ENCODE peak calls at places on chromosomes 12 and 14, in nine cellular contexts. T is AG10803; H is OCI-LY7; Z is CD8-positive, alpha-beta T cell; S is K562; A is fibroblast of pulmonary artery; Y is heart right ventricle; O is body of pancreas; N is GM12864. F is an unnamed sample.
A peak's percentile ranks its signal among the peaks of the same experiment; 100 is the strongest.

GRCh38 chr12:53454710-53455109 is 2.8 kb downstream of the PCBP2 start:
- DNase-seq in T (no peak), H (no peak), Z (no peak), S (no peak), A (no peak), Y (no peak), O (no peak), N (no peak), F (no peak)

GRCh38 chr14:103867523-103867953 is 20.2 kb upstream of the PPP1R13B start:
- DNase-seq in T (no peak), H (no peak), Z (no peak), S (no peak), A (no peak), Y (peak; percentile 71), O (peak; percentile 93), N (no peak), F (peak; percentile 77)

GRCh38 chr12:3088251-3088650 is 11.1 kb downstream of the TSPAN9 start:
- DNase-seq in T (no peak), H (no peak), Z (no peak), S (no peak), A (no peak), Y (no peak), O (no peak), N (no peak), F (no peak)

GRCh38 chr12:26863515-26863914 is 30.5 kb upstream of the ITPR2 start:
- DNase-seq in T (no peak), H (peak; percentile 50), Z (no peak), S (no peak), A (no peak), Y (no peak), O (no peak), N (no peak), F (no peak)

GRCh38 chr12:96240656-96241055 is 46.5 kb downstream of the ELK3 start:
- DNase-seq in T (peak; percentile 72), H (no peak), Z (no peak), S (no peak), A (no peak), Y (no peak), O (no peak), N (no peak), F (no peak)

GRCh38 chr12:44582521-44582920 is 293.6 kb downstream of the NELL2 start:
- DNase-seq in T (no peak), H (no peak), Z (no peak), S (no peak), A (no peak), Y (no peak), O (no peak), N (no peak), F (no peak)

GRCh38 chr12:8822298-8822697 is at the start of gene A2ML1:
- DNase-seq in T (no peak), H (no peak), Z (no peak), S (no peak), A (no peak), Y (no peak), O (no peak), N (no peak), F (no peak)

GRCh38 chr12:3186546-3187237 is 109.5 kb downstream of the TSPAN9 start:
- DNase-seq in T (no peak), H (no peak), Z (no peak), S (no peak), A (no peak), Y (no peak), O (no peak), N (no peak), F (no peak)

GRCh38 chr12:106841471-106842302 is 67.2 kb downstream of the RIC8B start:
- DNase-seq in T (peak; percentile 46), H (peak; percentile 62), Z (no peak), S (peak; percentile 68), A (peak; percentile 72), Y (peak; percentile 55), O (peak; percentile 52), N (peak; percentile 5), F (no peak)

GRCh38 chr14:94379291-94380224 is 8.8 kb downstream of the SERPINA1 start:
- DNase-seq in T (no peak), H (no peak), Z (no peak), S (no peak), A (no peak), Y (no peak), O (no peak), N (no peak), F (no peak)

DNA sequence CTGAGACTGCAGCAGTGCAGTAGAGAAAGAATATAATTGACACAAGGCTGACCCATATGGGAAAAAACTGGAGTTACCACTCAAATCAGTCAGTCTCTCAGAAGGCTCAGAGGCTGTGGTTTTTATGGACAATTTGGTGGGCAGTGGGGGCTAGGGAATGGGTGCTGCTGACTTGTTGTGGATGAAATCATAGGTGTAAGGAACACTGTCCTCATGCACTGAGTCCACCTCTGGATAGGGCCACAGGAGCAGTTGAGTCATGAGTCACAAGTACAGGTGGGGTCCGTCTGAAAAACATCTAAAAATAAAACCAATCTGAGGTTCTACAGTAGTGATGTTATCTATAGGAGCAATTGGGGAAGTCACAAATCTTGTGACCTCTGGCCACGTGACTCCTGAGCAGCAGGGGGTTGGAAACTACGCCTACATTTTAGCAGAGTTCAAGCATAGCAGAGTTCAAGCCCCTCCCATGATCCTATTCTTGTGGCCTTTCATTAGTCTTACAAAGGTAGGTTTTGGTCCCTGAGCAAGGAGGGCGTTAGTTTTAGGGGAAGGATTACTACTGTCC is 18.1 kb upstream of the SGPP1 start:
- DNase-seq in T (no peak), H (peak; percentile 80), Z (no peak), S (peak; percentile 18), A (no peak), Y (no peak), O (no peak), N (peak; percentile 87), F (no peak)
- TF ChIP-seq CTCF in T (no peak), H (no peak), Z (no peak), S (no peak), A (no peak), Y (no peak), O (no peak), N (peak; percentile 1), F (no peak)

GRCh38 chr12:6363330-6364036 is 11.9 kb downstream of the SCNN1A start:
- DNase-seq in T (peak; percentile 59), H (peak; percentile 72), Z (peak; percentile 81), S (peak; percentile 85), A (peak; percentile 64), Y (peak; percentile 72), O (peak; percentile 87), N (no peak), F (peak; percentile 82)

GRCh38 chr12:6361834-6362233 is 13.5 kb downstream of the SCNN1A start:
- DNase-seq in T (no peak), H (no peak), Z (no peak), S (no peak), A (peak; percentile 43), Y (no peak), O (no peak), N (no peak), F (peak; percentile 56)

GRCh38 chr12:6363010-6363329 is 12.4 kb downstream of the SCNN1A start:
- DNase-seq in T (no peak), H (no peak), Z (no peak), S (no peak), A (no peak), Y (no peak), O (no peak), N (no peak), F (no peak)

GRCh38 chr12:6362383-6362782 is 13.0 kb downstream of the SCNN1A start:
- DNase-seq in T (no peak), H (no peak), Z (no peak), S (no peak), A (no peak), Y (no peak), O (no peak), N (no peak), F (no peak)

GRCh38 chr12:6364037-6364360 is 11.4 kb downstream of the SCNN1A start:
- DNase-seq in T (no peak), H (no peak), Z (no peak), S (no peak), A (no peak), Y (peak; percentile 59), O (no peak), N (no peak), F (peak; percentile 57)
- H3K4me3 ChIP-seq in T (peak overlapping the region; percentile 76), H (no peak overlapping the region), Z (peak overlapping the region; percentile 94), S (peak overlapping the region; percentile 56), A (no peak overlapping the region), Y (peak overlapping the region; percentile 39), O (peak overlapping the region; percentile 62), N (no peak overlapping the region), F (peak overlapping the region; percentile 74)

DNA sequence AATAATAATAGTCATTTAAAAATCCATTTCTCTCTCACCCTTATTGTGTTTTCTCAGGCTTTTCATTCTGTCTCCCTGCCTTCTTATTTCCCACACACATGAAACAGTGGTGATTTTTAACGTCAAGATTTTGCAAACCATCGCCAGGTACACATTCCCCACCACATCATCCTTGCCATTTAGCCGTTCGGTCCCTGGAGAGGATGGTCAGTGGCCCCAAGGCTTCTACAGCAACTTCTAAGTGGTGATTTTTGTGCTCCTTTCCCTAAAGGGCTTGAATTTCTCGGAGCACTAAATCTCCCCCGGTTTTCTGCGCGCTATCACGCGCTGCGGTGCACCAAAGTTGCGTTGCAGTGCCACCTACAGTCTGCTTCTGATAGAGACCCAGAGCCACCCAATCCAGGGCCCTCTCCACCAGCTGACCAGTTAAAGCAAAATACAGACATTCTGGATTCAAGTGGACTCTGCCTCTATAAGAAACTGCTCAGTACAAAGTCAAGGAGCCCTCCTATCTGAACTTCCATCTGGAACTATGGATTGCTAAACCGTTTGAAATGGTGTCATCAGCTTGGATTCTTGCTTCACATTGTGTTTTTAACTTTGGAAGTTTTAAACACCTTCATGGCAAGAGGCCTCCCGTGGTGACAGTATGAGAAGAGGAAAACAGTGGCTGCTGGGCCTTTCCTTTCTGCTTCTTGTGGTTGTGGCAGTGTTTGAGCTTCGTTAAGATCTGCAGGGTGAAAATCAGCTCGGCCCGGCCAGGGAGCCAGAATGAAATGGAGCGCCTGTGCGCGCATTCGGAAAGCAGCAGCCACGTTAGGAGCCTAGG is 234.0 kb downstream of the SPTSSA start:
- DNase-seq in T (peak; percentile 40), H (peak; percentile 4), Z (peak; percentile 59), S (peak; percentile 70), A (peak; percentile 66), Y (peak; percentile 73), O (peak; percentile 71), N (no peak), F (peak; percentile 41)
- TF ChIP-seq CTCF in T (peak; percentile 81), H (peak; percentile 75), Z (peak; percentile 44), S (peak; percentile 70), A (peak; percentile 74), Y (peak; percentile 62), O (peak; percentile 78), N (peak; percentile 90), F (peak; percentile 87)

GRCh38 chr12:85836716-85837100 is 499 bp upstream of the RASSF9 start:
- DNase-seq in T (no peak), H (no peak), Z (no peak), S (no peak), A (no peak), Y (no peak), O (no peak), N (no peak), F (no peak)

GRCh38 chr12:85833558-85833957 is 2.7 kb downstream of the RASSF9 start:
- DNase-seq in T (no peak), H (no peak), Z (no peak), S (no peak), A (no peak), Y (no peak), O (no peak), N (no peak), F (no peak)

GRCh38 chr12:85834378-85834777 is 1.8 kb downstream of the RASSF9 start:
- DNase-seq in T (peak; percentile 12), H (no peak), Z (no peak), S (no peak), A (no peak), Y (no peak), O (no peak), N (no peak), F (no peak)

GRCh38 chr12:85835417-85835809 is 796 bp downstream of the RASSF9 start:
- DNase-seq in T (peak; percentile 57), H (no peak), Z (no peak), S (no peak), A (peak; percentile 45), Y (no peak), O (no peak), N (no peak), F (no peak)

GRCh38 chr12:85835810-85836715 is at the start of gene RASSF9:
- DNase-seq in T (peak; percentile 94), H (no peak), Z (no peak), S (no peak), A (peak; percentile 97), Y (peak; percentile 60), O (peak; percentile 86), N (no peak), F (peak; percentile 58)
- H3K4me3 ChIP-seq in T (peak within 1 kb of the TSS; percentile 59), H (no peak within 1 kb of the TSS), Z (no peak within 1 kb of the TSS), S (no peak within 1 kb of the TSS), A (peak within 1 kb of the TSS; percentile 79), Y (peak within 1 kb of the TSS; percentile 33), O (peak within 1 kb of the TSS; percentile 14), N (no peak within 1 kb of the TSS), F (peak within 1 kb of the TSS; percentile 73)

F was measured in left ventricle myocardium inferior.